ENCODE peak calls at places on chromosomes 11 and 22, in five cellular contexts. O, Z, H, L and W are unnamed samples.

GRCh38 chr11:57641011-57641410 is 8.7 kb downstream of the YPEL4 start:
- DNase-seq in O (peak; percentile 45), H (no peak), L (peak; percentile 65), Z (peak; percentile 67), W (no peak)

GRCh38 chr22:23380230-23380573 is 199.9 kb downstream of the IGLL1 start:
- DNase-seq in L (no peak), H (no peak), Z (no peak), O (no peak), W (no peak)

GRCh38 chr11:985848-986247 is 50.7 kb downstream of the MUC6 start:
- DNase-seq in O (no peak), L (no peak), Z (no peak), H (no peak), W (no peak)

GRCh38 chr11:95498731-95499396 is 267.9 kb upstream of the SESN3 start:
- DNase-seq in Z (no peak), L (peak; percentile 18), H (peak; percentile 54), O (peak; percentile 79), W (peak; percentile 49)

GRCh38 chr11:85685820-85686459 is at the start of gene CCDC89:
- DNase-seq in L (peak; percentile 25), Z (peak; percentile 62), O (no peak), H (no peak), W (no peak)

GRCh38 chr11:109423114-109423859 is 1.3 kb downstream of the C11orf87 start:
- DNase-seq in O (peak; percentile 44), H (peak; percentile 61), L (no peak), Z (peak; percentile 36), W (peak; percentile 17)

GRCh38 chr11:19978668-19979518 is 181.4 kb downstream of the DBX1 start:
- DNase-seq in Z (peak; percentile 87), O (no peak), H (no peak), L (peak; percentile 94), W (no peak)

GRCh38 chr11:959027-959426 is 33.4 kb downstream of the AP2A2 start:
- DNase-seq in O (no peak), H (no peak), L (no peak), Z (no peak), W (no peak)

GRCh38 chr22:35555351-35555915 is 14.8 kb downstream of the RASD2 start:
- DNase-seq in L (peak; percentile 12), H (no peak), Z (no peak), O (no peak), W (no peak)

GRCh38 chr11:134755535-134755934 is 343.5 kb upstream of the B3GAT1 start:
- DNase-seq in Z (no peak), L (no peak), O (no peak), H (no peak), W (no peak)
- H3K4me1 ChIP-seq in Z (no peaks in the 10 kb centered on the region), L (no peaks in the 10 kb centered on the region), O (no peaks in the 10 kb centered on the region), H (no peaks in the 10 kb centered on the region), W (no peaks in the 10 kb centered on the region)

DNA sequence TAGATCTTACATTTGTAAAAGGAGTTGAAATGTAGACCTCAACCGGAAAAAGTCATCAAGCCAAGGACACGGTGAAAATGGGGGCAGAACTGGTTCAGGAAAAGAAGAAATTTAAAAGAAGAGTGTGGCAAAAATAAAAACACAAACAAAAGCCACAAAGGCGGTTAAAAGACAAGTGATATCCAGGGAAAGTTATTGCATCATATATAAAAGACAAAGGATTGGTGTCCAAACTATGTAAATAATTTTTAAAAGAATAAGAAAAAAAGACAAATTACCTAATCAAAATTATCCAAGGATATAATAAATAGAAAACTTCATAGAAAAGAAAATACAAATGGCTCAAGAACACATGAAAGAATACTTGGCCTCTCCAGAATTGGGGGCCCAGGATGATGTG is 45.1 kb upstream of the OPCML start:
- DNase-seq in L (no peak), H (no peak), Z (no peak), O (no peak), W (no peak)
- H2BK12ac ChIP-seq in L (no peak overlapping the region), H (no peak overlapping the region), Z (no peak overlapping the region), O (no peak overlapping the region), W (no peak overlapping the region)

DNA sequence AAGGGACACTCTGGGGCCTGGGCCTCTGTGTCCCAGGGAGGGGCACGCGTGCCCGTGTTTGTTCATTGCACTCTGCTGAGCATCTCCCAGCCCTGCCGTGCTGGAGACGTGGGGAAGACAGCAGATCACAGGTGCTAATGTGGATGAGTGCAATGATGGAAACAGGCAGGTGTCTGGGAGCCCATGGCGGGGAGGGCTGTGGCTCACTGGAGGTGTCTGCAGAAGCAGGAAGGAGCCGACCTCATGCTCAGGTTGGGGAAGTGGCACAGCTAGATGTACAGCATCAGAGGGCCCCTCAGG is 7.9 kb downstream of the TMEM258 start:
- DNase-seq in O (peak; percentile 27), L (no peak), H (no peak), Z (no peak), W (no peak)
- H3K9ac ChIP-seq in O (no peak overlapping the region), L (no peak overlapping the region), H (no peak overlapping the region), Z (no peak overlapping the region), W (no peak overlapping the region)

DNA sequence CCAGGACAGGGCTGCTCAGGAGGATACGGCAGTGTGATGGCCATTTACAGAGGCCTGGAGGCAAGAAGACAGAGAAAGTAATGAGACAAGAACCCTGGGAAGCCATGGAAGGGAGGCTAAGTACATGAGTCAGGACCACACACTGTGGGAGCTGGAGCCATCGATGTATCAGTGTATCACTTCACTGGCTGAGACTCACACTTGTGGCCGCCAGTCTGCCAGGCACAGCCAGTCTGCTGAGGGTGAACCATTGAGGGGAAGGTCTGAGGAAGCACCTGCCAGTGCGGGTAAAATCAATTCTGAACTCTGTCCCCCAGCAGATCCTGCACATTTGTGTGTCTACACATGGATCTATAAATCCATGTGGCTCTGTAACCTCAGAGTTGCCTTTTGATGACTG is 195.6 kb downstream of the GRIK4 start:
- DNase-seq in L (no peak), H (no peak), O (no peak), Z (no peak), W (no peak)
- H3K4me1 ChIP-seq in L (peaks cover 6% of the 10 kb centered on the region), H (peaks cover 8% of the 10 kb centered on the region), O (no peaks in the 10 kb centered on the region), Z (peaks cover 19% of the 10 kb centered on the region), W (peaks cover 9% of the 10 kb centered on the region)

GRCh38 chr11:128297111-128297651 is 290.2 kb downstream of the ETS1 start:
- DNase-seq in Z (peak; percentile 37), L (no peak), H (no peak), O (no peak), W (no peak)
- H2BK12ac ChIP-seq in Z (no peak overlapping the region), L (peak overlapping the region; percentile 80), H (no peak overlapping the region), O (no peak overlapping the region), W (no peak overlapping the region)

GRCh38 chr22:46373838-46374662 is 38.5 kb downstream of the TRMU start:
- DNase-seq in O (no peak), L (no peak), Z (no peak), H (no peak), W (no peak)
- H3K9ac ChIP-seq in O (no peak overlapping the region), L (no peak overlapping the region), Z (no peak overlapping the region), H (no peak overlapping the region), W (no peak overlapping the region)

GRCh38 chr22:19177164-19178064 is 1.1 kb downstream of the SLC25A1 start:
- DNase-seq in Z (no peak), L (peak; percentile 9), O (no peak), H (no peak), W (no peak)
- H3K4me1 ChIP-seq in Z (peaks cover 59% of the 10 kb centered on the region), L (peaks cover 53% of the 10 kb centered on the region), O (peaks cover 3% of the 10 kb centered on the region), H (peaks cover 32% of the 10 kb centered on the region), W (peaks cover 26% of the 10 kb centered on the region)